ENCODE peak calls at places on chromosomes 1 and 21, in ten cellular contexts. H is KG1; W is progenitor cell of endocrine pancreas; N is NCI-H1092; D is activated CD8-positive, alpha-beta T cell treated with anti-CD3 and anti-CD28 coated beads, Interleukin-2, amount 10 ng/mL, durations not matched to agents 7 days and 5 days; T is DND-41; O is coronary artery; Z is psoas muscle; K is NCI-H748 treated with DMSO at 0.1 percent for 48 hours; L is cardiac fibroblast. F is an unnamed sample.

GRCh38 chr1:2845874-2846273 is 44.4 kb upstream of the TTC34 start:
- DNase-seq in Z (no peak), N (no peak), W (no peak), O (no peak), L (no peak), H (peak; percentile 59), D (no peak), T (no peak), K (no peak), F (no peak)

GRCh38 chr1:110870721-110871388 is 2.1 kb upstream of the CD53 start:
- DNase-seq in W (no peak), Z (no peak), D (no peak), T (no peak), N (no peak), O (no peak), L (no peak), K (no peak), H (no peak), F (no peak)

GRCh38 chr1:247360116-247360898 is 28.6 kb upstream of the ZNF496 start:
- DNase-seq in L (no peak), N (no peak), T (no peak), H (no peak), Z (no peak), K (no peak), O (no peak), D (no peak), W (no peak), F (peak; percentile 61)

GRCh38 chr1:167491586-167492408 is 26.5 kb downstream of the CD247 start:
- DNase-seq in O (no peak), H (no peak), L (no peak), D (peak; percentile 73), T (no peak), W (no peak), N (no peak), K (no peak), Z (no peak), F (no peak)

GRCh38 chr1:6330410-6330827 is 63.1 kb downstream of the ACOT7 start:
- DNase-seq in K (no peak), H (no peak), W (no peak), Z (no peak), D (no peak), N (peak; percentile 62), L (peak; percentile 79), O (no peak), T (no peak), F (no peak)

GRCh38 chr1:3321559-3322439 is 132.7 kb upstream of the ARHGEF16 start:
- DNase-seq in D (no peak), O (no peak), Z (no peak), T (no peak), L (no peak), N (no peak), K (no peak), W (no peak), H (no peak), F (no peak)

GRCh38 chr1:223394706-223395105 is 1.5 kb downstream of the CCDC185 start:
- DNase-seq in N (no peak), D (no peak), O (no peak), H (no peak), T (no peak), K (no peak), L (no peak), Z (no peak), W (no peak), F (no peak)

GRCh38 chr1:198543670-198544260 is 3.3 kb upstream of the ATP6V1G3 start:
- DNase-seq in K (no peak), L (no peak), N (no peak), O (no peak), D (no peak), Z (no peak), H (no peak), T (no peak), W (no peak), F (no peak)

GRCh38 chr1:176512966-176513365 is 50.0 kb downstream of the PAPPA2 start:
- DNase-seq in W (no peak), O (no peak), K (no peak), D (no peak), L (no peak), N (no peak), Z (no peak), T (no peak), H (no peak), F (no peak)

GRCh38 chr1:175887981-175888428 is 144.6 kb upstream of the TNR start:
- DNase-seq in N (peak; percentile 81), D (peak; percentile 31), W (peak; percentile 48), T (peak; percentile 35), K (peak; percentile 4), H (no peak), L (peak; percentile 67), O (peak; percentile 77), Z (peak; percentile 36), F (peak; percentile 64)

GRCh38 chr21:39518055-39518844 is 66.5 kb downstream of the SH3BGR start:
- DNase-seq in L (peak; percentile 57), N (peak; percentile 76), D (peak; percentile 62), H (peak; percentile 71), W (peak; percentile 55), O (no peak), K (peak; percentile 75), T (peak; percentile 62), Z (peak; percentile 39), F (no peak)

GRCh38 chr1:56169856-56170255 is 409.5 kb downstream of the PLPP3 start:
- DNase-seq in D (no peak), K (no peak), N (no peak), O (no peak), H (no peak), L (peak; percentile 25), W (no peak), Z (no peak), T (no peak), F (no peak)

GRCh38 chr1:61993331-61993961 is 201.2 kb upstream of the L1TD1 start:
- DNase-seq in W (no peak), Z (no peak), T (no peak), H (no peak), L (no peak), O (no peak), N (no peak), K (no peak), D (no peak), F (no peak)

GRCh38 chr1:38891753-38892152 is 10.4 kb upstream of the GJA9 start:
- DNase-seq in K (no peak), H (no peak), W (no peak), Z (no peak), T (no peak), L (no peak), N (no peak), O (no peak), D (no peak), F (no peak)

GRCh38 chr21:33071878-33072306 is 2.0 kb downstream of the OLIG1 start:
- DNase-seq in N (no peak), W (no peak), L (no peak), O (no peak), Z (no peak), K (peak; percentile 18), T (no peak), H (no peak), D (no peak), F (no peak)

GRCh38 chr1:247077768-247078314 is 770 bp downstream of the ZNF670 start:
- DNase-seq in O (no peak), L (peak; percentile 2), Z (no peak), W (no peak), D (peak; percentile 35), T (no peak), N (no peak), K (peak; percentile 9), H (no peak), F (no peak)

GRCh38 chr1:30758785-30759380 is 1.3 kb upstream of the LAPTM5 start:
- DNase-seq in T (peak; percentile 47), H (no peak), N (no peak), W (no peak), D (peak; percentile 54), Z (no peak), L (peak; percentile 47), K (no peak), O (no peak), F (no peak)

GRCh38 chr1:182147136-182147815 is 85.8 kb upstream of the ZNF648 start:
- DNase-seq in W (no peak), O (no peak), D (no peak), T (no peak), Z (no peak), K (no peak), H (no peak), N (no peak), L (no peak), F (no peak)

GRCh38 chr1:5750186-5751170 is 241.7 kb downstream of the NPHP4 start:
- DNase-seq in Z (no peak), L (no peak), K (no peak), W (no peak), H (no peak), T (no peak), O (no peak), N (no peak), D (no peak), F (no peak)

GRCh38 chr1:76158126-76158525 is 83.6 kb downstream of the ST6GALNAC3 start:
- DNase-seq in N (no peak), L (no peak), K (no peak), T (no peak), Z (no peak), O (no peak), D (no peak), W (no peak), H (no peak), F (no peak)